ENCODE peak calls at places on chromosomes 13 and 19, in six cellular contexts. H, X, E, D, W and B are unnamed samples.

GRCh38 chr19:10433131-10433536 is 12.8 kb downstream of the PDE4A start:
- DNase-seq in H (no peak), E (no peak), D (no peak), W (no peak), X (no peak), B (no peak)

GRCh38 chr19:39275578-39275977 is 7.4 kb downstream of the IFNL2 start:
- DNase-seq in W (no peak), H (no peak), X (no peak), D (no peak), E (no peak), B (no peak)

GRCh38 chr13:77338329-77338728 is 11.4 kb upstream of the MYCBP2 start:
- DNase-seq in D (no peak), W (no peak), X (no peak), H (no peak), E (no peak), B (no peak)

GRCh38 chr19:18021121-18021755 is 13.3 kb downstream of the ARRDC2 start:
- DNase-seq in D (peak; percentile 67), W (no peak), E (no peak), H (no peak), X (no peak), B (no peak)

GRCh38 chr13:110560606-110561334 is 752 bp downstream of the RAB20 start:
- DNase-seq in D (peak; percentile 35), E (peak; percentile 49), H (no peak), W (no peak), X (peak; percentile 37), B (no peak)

GRCh38 chr13:72463561-72463960 is 263.9 kb downstream of the MZT1 start:
- DNase-seq in X (no peak), W (no peak), H (no peak), D (no peak), E (no peak), B (no peak)

GRCh38 chr19:3057275-3057714 is 5.0 kb downstream of the TLE5 start:
- DNase-seq in E (no peak), W (no peak), D (no peak), X (no peak), H (no peak), B (no peak)

GRCh38 chr13:23460921-23461320 is 27.4 kb upstream of the SACS start:
- DNase-seq in H (no peak), X (no peak), E (no peak), W (no peak), D (no peak), B (no peak)

GRCh38 chr13:30751183-30751933 is 16.0 kb downstream of the ALOX5AP start:
- DNase-seq in W (no peak), D (no peak), E (no peak), X (no peak), H (no peak), B (no peak)
- TF ChIP-seq POLR2A in W (no peak), D (no peak), E (no peak), X (no peak), H (no peak), B (no peak)

GRCh38 chr13:46595918-46596315 is 42.9 kb downstream of the LRCH1 start:
- DNase-seq in E (no peak), H (no peak), D (no peak), X (no peak), W (no peak), B (no peak)

GRCh38 chr13:46600943-46601311 is 48.0 kb downstream of the LRCH1 start:
- DNase-seq in W (no peak), X (no peak), E (no peak), D (no peak), H (no peak), B (no peak)

GRCh38 chr13:46598820-46599180 is 45.8 kb downstream of the LRCH1 start:
- DNase-seq in X (no peak), D (no peak), W (no peak), E (no peak), H (no peak), B (no peak)

GRCh38 chr13:46596501-46596900 is 43.5 kb downstream of the LRCH1 start:
- DNase-seq in W (no peak), D (no peak), X (no peak), H (no peak), E (no peak), B (no peak)

DNA sequence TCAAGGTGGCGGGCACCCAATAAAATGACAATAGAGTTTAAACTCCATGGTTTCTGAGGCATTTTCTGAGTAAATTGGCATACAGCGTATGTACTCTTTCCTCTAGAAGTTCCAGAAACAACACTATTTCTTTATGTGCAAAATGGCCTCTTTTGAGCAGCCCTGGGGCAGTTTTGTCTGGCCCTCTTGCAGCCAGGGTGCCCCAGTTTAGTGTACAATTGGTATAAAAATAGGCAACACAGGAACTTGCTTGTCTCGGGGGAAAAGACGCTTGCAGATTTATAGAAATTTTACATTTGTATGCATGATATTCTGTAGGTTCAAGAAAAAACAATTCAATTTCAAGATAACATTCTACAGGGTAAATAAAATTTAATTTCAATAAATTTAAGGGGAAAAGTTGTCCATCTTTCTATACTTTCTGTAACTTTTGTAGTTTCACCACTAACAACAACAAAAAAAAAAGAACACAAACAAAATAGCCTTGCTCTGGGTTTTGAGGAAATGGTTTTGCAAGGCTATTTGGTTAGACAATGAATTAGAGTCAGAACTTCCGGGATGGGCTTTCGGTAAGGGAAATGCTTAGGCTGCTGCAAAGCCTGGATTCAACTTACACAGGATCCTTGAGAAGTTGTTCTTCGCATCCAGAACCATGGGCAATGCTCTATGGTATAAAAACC is 45.3 kb downstream of the LRCH1 start:
- DNase-seq in X (no peak), W (no peak), H (no peak), E (no peak), D (no peak), B (no peak)
- TF ChIP-seq TAF1 in X (no peak), W (no peak), H (no peak), E (no peak), D (no peak), B (no peak)

GRCh38 chr19:50202399-50202798 is 1.0 kb upstream of the MYH14 start:
- DNase-seq in D (no peak), E (no peak), X (no peak), H (no peak), W (no peak), B (no peak)
- TF ChIP-seq POLR2A in D (no peak), E (no peak), X (no peak), H (no peak), W (no peak), B (no peak)

GRCh38 chr13:100818706-100819105 is 144.1 kb upstream of the TMTC4 start:
- DNase-seq in E (no peak), H (no peak), X (no peak), W (no peak), D (no peak), B (no peak)
- TF ChIP-seq TAF1 in E (no peak), H (no peak), X (no peak), W (no peak), D (no peak), B (no peak)

GRCh38 chr19:52993342-52994178 is 20.2 kb upstream of the ERVV-1 start:
- DNase-seq in W (no peak), D (peak; percentile 88), H (no peak), E (no peak), X (peak; percentile 61), B (peak; percentile 38)
- TF ChIP-seq POLR2A in W (no peak), D (peak; percentile 61), H (no peak), E (no peak), X (no peak), B (no peak)

GRCh38 chr13:42876810-42877550 is 95.6 kb downstream of the FAM216B start:
- DNase-seq in X (no peak), H (no peak), D (no peak), E (no peak), W (no peak), B (no peak)

GRCh38 chr13:42878721-42879120 is 97.3 kb downstream of the FAM216B start:
- DNase-seq in W (no peak), H (no peak), E (no peak), X (no peak), D (no peak), B (no peak)

GRCh38 chr13:42883771-42884170 is 102.4 kb downstream of the FAM216B start:
- DNase-seq in E (no peak), X (no peak), W (no peak), D (no peak), H (no peak), B (no peak)

GRCh38 chr13:42883142-42883541 is 101.8 kb downstream of the FAM216B start:
- DNase-seq in H (no peak), D (no peak), X (no peak), E (no peak), W (no peak), B (no peak)

GRCh38 chr13:42880241-42880640 is 98.9 kb downstream of the FAM216B start:
- DNase-seq in E (no peak), H (no peak), X (no peak), W (no peak), D (no peak), B (no peak)
- TF ChIP-seq TAF1 in E (no peak), H (no peak), X (no peak), W (no peak), D (no peak), B (no peak)

DNA sequence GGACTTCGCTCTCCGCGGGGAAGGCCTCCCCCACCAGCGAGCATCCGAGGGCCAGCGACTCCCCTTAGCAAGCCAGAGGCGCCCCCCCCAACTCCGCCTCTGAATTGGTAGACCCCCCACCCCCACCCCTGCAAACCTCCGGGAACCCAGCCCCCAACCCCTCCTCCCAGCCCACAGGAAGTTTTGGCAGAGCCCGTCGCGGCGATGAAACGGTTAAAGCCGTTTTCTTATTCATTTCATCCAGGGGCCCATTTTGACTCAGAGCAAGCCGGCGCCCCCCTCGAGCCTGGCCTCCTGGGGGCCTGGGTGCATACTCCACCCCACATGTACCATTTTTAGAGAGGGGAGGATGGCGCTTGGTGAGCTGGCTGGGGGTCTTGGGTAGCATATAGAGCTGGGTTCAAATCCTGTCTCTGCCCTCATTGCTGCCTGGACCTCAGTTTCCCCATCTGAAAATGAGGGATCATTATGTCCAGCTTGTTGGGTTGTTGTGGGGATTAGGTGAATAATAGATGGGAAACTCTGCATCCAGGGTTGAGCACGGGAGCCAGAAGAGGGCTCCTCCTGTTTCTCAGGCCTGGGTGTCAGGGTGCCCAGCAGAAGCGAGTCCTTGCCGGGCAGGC is 7.9 kb upstream of the JUNB start:
- DNase-seq in D (no peak), H (no peak), W (no peak), E (no peak), X (no peak), B (no peak)
- TF ChIP-seq POLR2A in D (no peak), H (no peak), W (peak; percentile 16), E (no peak), X (no peak), B (no peak)